ENCODE peak calls at places on chromosomes 11 and 22, in eight cellular contexts. One of them, this sample, is unnamed.
A peak's percentile ranks its signal among the peaks of the same experiment; 100 is the strongest.

GRCh38 chr11:45543808-45544422 is 121.5 kb downstream of the CHST1 start:
- DNase-seq in HCT116: no peak
- DNase-seq in gastrocnemius medialis: no peak
- DNase-seq in GM12891: no peak
- DNase-seq in transverse colon: no peak
- DNase-seq in stomach: no peak
- DNase-seq in body of pancreas: no peak
- DNase-seq in sigmoid colon: no peak
- DNase-seq in this sample: peak; percentile 25

GRCh38 chr11:17036666-17037658 is 22.7 kb upstream of the PLEKHA7 start:
- DNase-seq in stomach: peak; percentile 60
- DNase-seq in transverse colon: peak; percentile 43
- DNase-seq in sigmoid colon: no peak
- DNase-seq in gastrocnemius medialis: no peak
- DNase-seq in body of pancreas: peak; percentile 60
- DNase-seq in HCT116: peak; percentile 7
- DNase-seq in GM12891: no peak
- DNase-seq in this sample: peak; percentile 45

GRCh38 chr11:104148696-104149095 is 15.3 kb downstream of the PDGFD start:
- DNase-seq in sigmoid colon: no peak
- DNase-seq in stomach: no peak
- DNase-seq in body of pancreas: no peak
- DNase-seq in HCT116: no peak
- DNase-seq in gastrocnemius medialis: no peak
- DNase-seq in GM12891: no peak
- DNase-seq in transverse colon: no peak
- DNase-seq in this sample: no peak

GRCh38 chr11:66017354-66017753 is 5.5 kb downstream of the CST6 start:
- DNase-seq in gastrocnemius medialis: no peak
- DNase-seq in HCT116: no peak
- DNase-seq in GM12891: no peak
- DNase-seq in body of pancreas: no peak
- DNase-seq in stomach: no peak
- DNase-seq in transverse colon: no peak
- DNase-seq in sigmoid colon: no peak
- DNase-seq in this sample: peak; percentile 34

GRCh38 chr11:117932426-117932825 is 3.2 kb upstream of the TMPRSS13 start:
- DNase-seq in HCT116: no peak
- DNase-seq in gastrocnemius medialis: no peak
- DNase-seq in sigmoid colon: peak; percentile 54
- DNase-seq in body of pancreas: no peak
- DNase-seq in GM12891: no peak
- DNase-seq in transverse colon: no peak
- DNase-seq in stomach: no peak
- DNase-seq in this sample: no peak

GRCh38 chr11:118883368-118884071 is at the start of gene CXCR5:
- DNase-seq in GM12891: no peak
- DNase-seq in sigmoid colon: no peak
- DNase-seq in transverse colon: peak; percentile 37
- DNase-seq in body of pancreas: no peak
- DNase-seq in HCT116: no peak
- DNase-seq in gastrocnemius medialis: no peak
- DNase-seq in stomach: no peak
- DNase-seq in this sample: no peak

GRCh38 chr11:7614656-7615055 is 58.6 kb downstream of the CYB5R2 start:
- DNase-seq in GM12891: no peak
- DNase-seq in gastrocnemius medialis: no peak
- DNase-seq in body of pancreas: no peak
- DNase-seq in stomach: no peak
- DNase-seq in HCT116: no peak
- DNase-seq in sigmoid colon: no peak
- DNase-seq in transverse colon: no peak
- DNase-seq in this sample: no peak

GRCh38 chr11:19025799-19026406 is 34.6 kb downstream of the MRGPRX2 start:
- DNase-seq in body of pancreas: no peak
- DNase-seq in HCT116: no peak
- DNase-seq in stomach: no peak
- DNase-seq in GM12891: no peak
- DNase-seq in gastrocnemius medialis: no peak
- DNase-seq in transverse colon: no peak
- DNase-seq in sigmoid colon: no peak
- DNase-seq in this sample: no peak

GRCh38 chr22:26372890-26373289 is 56.2 kb upstream of the ASPHD2 start:
- DNase-seq in stomach: no peak
- DNase-seq in gastrocnemius medialis: no peak
- DNase-seq in transverse colon: no peak
- DNase-seq in sigmoid colon: no peak
- DNase-seq in HCT116: no peak
- DNase-seq in body of pancreas: no peak
- DNase-seq in GM12891: no peak
- DNase-seq in this sample: no peak

GRCh38 chr11:45163956-45164575 is 17.6 kb downstream of the PRDM11 start:
- DNase-seq in stomach: no peak
- DNase-seq in transverse colon: no peak
- DNase-seq in gastrocnemius medialis: no peak
- DNase-seq in body of pancreas: no peak
- DNase-seq in sigmoid colon: peak; percentile 46
- DNase-seq in HCT116: no peak
- DNase-seq in GM12891: no peak
- DNase-seq in this sample: no peak

GRCh38 chr11:128310676-128311445 is 276.5 kb downstream of the ETS1 start:
- DNase-seq in transverse colon: no peak
- DNase-seq in body of pancreas: no peak
- DNase-seq in gastrocnemius medialis: no peak
- DNase-seq in stomach: no peak
- DNase-seq in HCT116: no peak
- DNase-seq in sigmoid colon: no peak
- DNase-seq in GM12891: no peak
- DNase-seq in this sample: no peak

GRCh38 chr11:17552392-17553248 is 5.6 kb downstream of the OTOG start:
- DNase-seq in stomach: no peak
- DNase-seq in GM12891: no peak
- DNase-seq in transverse colon: no peak
- DNase-seq in HCT116: no peak
- DNase-seq in body of pancreas: no peak
- DNase-seq in gastrocnemius medialis: no peak
- DNase-seq in sigmoid colon: peak; percentile 46
- DNase-seq in this sample: no peak

GRCh38 chr22:43253839-43254238 is 66.9 kb upstream of the TTLL12 start:
- DNase-seq in transverse colon: no peak
- DNase-seq in HCT116: no peak
- DNase-seq in stomach: no peak
- DNase-seq in GM12891: no peak
- DNase-seq in body of pancreas: no peak
- DNase-seq in sigmoid colon: no peak
- DNase-seq in gastrocnemius medialis: no peak
- DNase-seq in this sample: no peak

GRCh38 chr11:60924110-60924905 is at the start of gene TMEM132A:
- DNase-seq in sigmoid colon: no peak
- DNase-seq in stomach: peak; percentile 82
- DNase-seq in body of pancreas: peak; percentile 78
- DNase-seq in HCT116: peak; percentile 37
- DNase-seq in GM12891: peak; percentile 75
- DNase-seq in gastrocnemius medialis: peak; percentile 55
- DNase-seq in transverse colon: peak; percentile 74
- DNase-seq in this sample: no peak

GRCh38 chr11:15650105-15650938 is 535.6 kb downstream of the INSC start:
- DNase-seq in GM12891: peak; percentile 85
- DNase-seq in gastrocnemius medialis: peak; percentile 83
- DNase-seq in stomach: peak; percentile 93
- DNase-seq in body of pancreas: peak; percentile 95
- DNase-seq in sigmoid colon: peak; percentile 95
- DNase-seq in transverse colon: peak; percentile 94
- DNase-seq in HCT116: peak; percentile 70
- DNase-seq in this sample: peak; percentile 90

GRCh38 chr11:92941676-92942571 is 27.5 kb upstream of the MTNR1B start:
- DNase-seq in HCT116: peak; percentile 18
- DNase-seq in body of pancreas: peak; percentile 18
- DNase-seq in stomach: no peak
- DNase-seq in gastrocnemius medialis: no peak
- DNase-seq in GM12891: peak; percentile 30
- DNase-seq in sigmoid colon: no peak
- DNase-seq in transverse colon: no peak
- DNase-seq in this sample: peak; percentile 8

GRCh38 chr11:112082729-112083128 is 3.8 kb downstream of the TIMM8B start:
- DNase-seq in GM12891: no peak
- DNase-seq in stomach: no peak
- DNase-seq in transverse colon: no peak
- DNase-seq in body of pancreas: no peak
- DNase-seq in gastrocnemius medialis: peak; percentile 61
- DNase-seq in sigmoid colon: no peak
- DNase-seq in HCT116: no peak
- DNase-seq in this sample: no peak

GRCh38 chr11:121337740-121338272 is 45.2 kb downstream of the SC5D start:
- DNase-seq in transverse colon: no peak
- DNase-seq in body of pancreas: no peak
- DNase-seq in gastrocnemius medialis: no peak
- DNase-seq in stomach: no peak
- DNase-seq in GM12891: no peak
- DNase-seq in HCT116: no peak
- DNase-seq in sigmoid colon: no peak
- DNase-seq in this sample: no peak

GRCh38 chr22:35409783-35410662 is 10.1 kb downstream of the MCM5 start:
- DNase-seq in transverse colon: peak; percentile 52
- DNase-seq in HCT116: no peak
- DNase-seq in sigmoid colon: no peak
- DNase-seq in stomach: no peak
- DNase-seq in gastrocnemius medialis: no peak
- DNase-seq in body of pancreas: no peak
- DNase-seq in GM12891: peak; percentile 70
- DNase-seq in this sample: no peak

GRCh38 chr11:124746621-124747243 is 5.3 kb downstream of the VSIG2 start:
- DNase-seq in stomach: peak; percentile 93
- DNase-seq in gastrocnemius medialis: peak; percentile 58
- DNase-seq in transverse colon: peak; percentile 94
- DNase-seq in sigmoid colon: no peak
- DNase-seq in body of pancreas: peak; percentile 87
- DNase-seq in GM12891: peak; percentile 90
- DNase-seq in HCT116: peak; percentile 82
- DNase-seq in this sample: peak; percentile 85
- TF ChIP-seq POLR2A in stomach: no peak
- TF ChIP-seq POLR2A in gastrocnemius medialis: peak; percentile 61
- TF ChIP-seq POLR2A in transverse colon: peak; percentile 92
- TF ChIP-seq POLR2A in sigmoid colon: peak; percentile 64
- TF ChIP-seq POLR2A in body of pancreas: peak; percentile 80
- TF ChIP-seq POLR2A in GM12891: no peak
- TF ChIP-seq POLR2A in HCT116: no peak
- TF ChIP-seq POLR2A in this sample: peak; percentile 79

DNA sequence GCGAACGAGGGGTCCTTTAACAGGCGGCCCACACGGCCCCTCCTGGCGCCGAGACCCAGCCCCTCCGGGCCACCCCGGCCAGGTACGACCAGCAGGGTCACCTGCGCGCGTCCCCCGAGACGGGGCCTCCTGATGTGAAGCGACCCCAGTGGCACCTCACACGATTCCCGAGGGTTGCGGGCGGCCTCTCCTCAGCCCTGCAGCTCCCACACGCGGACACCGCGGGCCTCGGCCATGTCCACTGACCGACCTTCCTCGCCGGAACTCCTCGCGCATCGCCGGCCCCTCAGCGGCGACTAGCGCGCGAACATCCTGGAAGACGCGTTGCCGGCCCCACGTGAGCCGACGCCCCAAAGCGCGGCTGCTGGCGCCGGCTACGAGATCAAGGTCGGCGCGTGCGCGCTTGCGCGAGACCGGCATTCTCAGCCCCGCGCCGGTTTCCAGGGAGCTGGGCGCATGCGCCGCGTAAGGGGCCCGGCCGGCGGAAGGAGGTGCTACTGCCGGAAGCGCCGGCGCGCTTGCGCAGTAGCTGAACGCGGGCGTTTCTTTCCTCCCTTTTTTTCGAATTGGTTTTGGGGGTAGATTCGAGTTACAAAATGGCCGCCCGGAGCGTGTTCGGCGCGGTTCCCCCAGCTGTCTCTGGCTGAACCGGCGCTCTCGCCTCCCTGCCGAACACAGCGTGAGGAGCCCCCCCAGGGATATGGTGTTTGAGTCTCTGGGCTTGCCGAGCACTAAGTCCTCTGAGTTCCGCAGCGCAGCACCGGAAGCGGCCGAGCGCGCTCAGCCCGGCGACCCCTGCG is at the start of gene NUP50:
- DNase-seq in HCT116: peak; percentile 93
- DNase-seq in transverse colon: peak; percentile 97
- DNase-seq in stomach: peak; percentile 98
- DNase-seq in sigmoid colon: peak; percentile 97
- DNase-seq in GM12891: peak; percentile 96
- DNase-seq in body of pancreas: peak; percentile 98
- DNase-seq in gastrocnemius medialis: peak; percentile 96
- DNase-seq in this sample: peak; percentile 98
- TF ChIP-seq POLR2A in HCT116: peak; percentile 80
- TF ChIP-seq POLR2A in transverse colon: peak; percentile 86
- TF ChIP-seq POLR2A in stomach: no peak
- TF ChIP-seq POLR2A in sigmoid colon: peak; percentile 61
- TF ChIP-seq POLR2A in GM12891: peak; percentile 93
- TF ChIP-seq POLR2A in body of pancreas: peak; percentile 83
- TF ChIP-seq POLR2A in gastrocnemius medialis: peak; percentile 86
- TF ChIP-seq POLR2A in this sample: peak; percentile 77

GRCh38 chr11:69654660-69655478 is 13.9 kb downstream of the CCND1 start:
- DNase-seq in GM12891: no peak
- DNase-seq in sigmoid colon: peak; percentile 57
- DNase-seq in HCT116: no peak
- DNase-seq in stomach: no peak
- DNase-seq in gastrocnemius medialis: peak; percentile 5
- DNase-seq in transverse colon: no peak
- DNase-seq in body of pancreas: no peak
- DNase-seq in this sample: no peak
- TF ChIP-seq POLR2A in GM12891: no peak
- TF ChIP-seq POLR2A in sigmoid colon: no peak
- TF ChIP-seq POLR2A in HCT116: no peak
- TF ChIP-seq POLR2A in stomach: no peak
- TF ChIP-seq POLR2A in gastrocnemius medialis: no peak
- TF ChIP-seq POLR2A in transverse colon: no peak
- TF ChIP-seq POLR2A in body of pancreas: no peak
- TF ChIP-seq POLR2A in this sample: no peak

GRCh38 chr22:46078241-46079092 is 71.9 kb upstream of the PPARA start:
- DNase-seq in gastrocnemius medialis: peak; percentile 83
- DNase-seq in sigmoid colon: peak; percentile 91
- DNase-seq in body of pancreas: peak; percentile 91
- DNase-seq in stomach: peak; percentile 81
- DNase-seq in GM12891: no peak
- DNase-seq in HCT116: no peak
- DNase-seq in transverse colon: peak; percentile 32
- DNase-seq in this sample: no peak

GRCh38 chr22:46077669-46078099 is 72.6 kb upstream of the PPARA start:
- DNase-seq in body of pancreas: peak; percentile 20
- DNase-seq in gastrocnemius medialis: peak; percentile 54
- DNase-seq in GM12891: no peak
- DNase-seq in transverse colon: peak; percentile 8
- DNase-seq in stomach: peak; percentile 25
- DNase-seq in HCT116: no peak
- DNase-seq in sigmoid colon: peak; percentile 80
- DNase-seq in this sample: no peak

GRCh38 chr22:46075764-46076531 is 74.4 kb upstream of the PPARA start:
- DNase-seq in sigmoid colon: peak; percentile 63
- DNase-seq in stomach: peak; percentile 24
- DNase-seq in transverse colon: peak; percentile 8
- DNase-seq in HCT116: no peak
- DNase-seq in gastrocnemius medialis: peak; percentile 14
- DNase-seq in body of pancreas: peak; percentile 28
- DNase-seq in GM12891: no peak
- DNase-seq in this sample: no peak

GRCh38 chr22:46074771-46075551 is 75.4 kb upstream of the PPARA start:
- DNase-seq in body of pancreas: peak; percentile 53
- DNase-seq in sigmoid colon: peak; percentile 68
- DNase-seq in GM12891: no peak
- DNase-seq in stomach: peak; percentile 33
- DNase-seq in transverse colon: peak; percentile 35
- DNase-seq in HCT116: no peak
- DNase-seq in gastrocnemius medialis: peak; percentile 59
- DNase-seq in this sample: no peak

GRCh38 chr22:46076651-46077339 is 73.5 kb upstream of the PPARA start:
- DNase-seq in transverse colon: peak; percentile 28
- DNase-seq in HCT116: no peak
- DNase-seq in stomach: peak; percentile 59
- DNase-seq in GM12891: no peak
- DNase-seq in gastrocnemius medialis: peak; percentile 54
- DNase-seq in body of pancreas: peak; percentile 64
- DNase-seq in sigmoid colon: peak; percentile 84
- DNase-seq in this sample: no peak
- TF ChIP-seq POLR2A in transverse colon: peak; percentile 44
- TF ChIP-seq POLR2A in HCT116: no peak
- TF ChIP-seq POLR2A in stomach: no peak
- TF ChIP-seq POLR2A in GM12891: no peak
- TF ChIP-seq POLR2A in gastrocnemius medialis: no peak
- TF ChIP-seq POLR2A in body of pancreas: peak; percentile 36
- TF ChIP-seq POLR2A in sigmoid colon: no peak
- TF ChIP-seq POLR2A in this sample: peak; percentile 3

This sample was measured in erythroblast.